ENCODE peak calls at places on chromosomes 3 and 15, in four cellular contexts. F is psoas muscle, P is tibial nerve, S is IMR-90. M is an unnamed sample.

GRCh38 chr3:188319569-188319968 is 165.6 kb downstream of the LPP start:
- DNase-seq in F (no peak), P (no peak), S (peak; percentile 65), M (no peak)

GRCh38 chr15:67824900-67825879 is at the start of gene SKOR1:
- DNase-seq in F (peak; percentile 46), P (no peak), S (peak; percentile 37), M (no peak)

GRCh38 chr15:93088200-93088980 is 621 bp downstream of the RGMA start:
- DNase-seq in F (peak; percentile 83), P (no peak), S (no peak), M (no peak)

GRCh38 chr3:125644036-125645025 is 49.0 kb upstream of the OSBPL11 start:
- DNase-seq in F (peak; percentile 81), P (peak; percentile 23), S (peak; percentile 8), M (no peak)

GRCh38 chr3:182568756-182569155 is 224.5 kb upstream of the ATP11B start:
- DNase-seq in F (no peak), P (no peak), S (no peak), M (no peak)

GRCh38 chr3:149954812-149955211 is 15.9 kb downstream of the PFN2 start:
- DNase-seq in F (no peak), P (no peak), S (no peak), M (no peak)

GRCh38 chr3:67723863-67724262 is 69.5 kb upstream of the SUCLG2 start:
- DNase-seq in F (no peak), P (no peak), S (no peak), M (no peak)

GRCh38 chr15:82036461-82036860 is 9.4 kb downstream of the MEX3B start:
- DNase-seq in F (no peak), P (no peak), S (no peak), M (no peak)

GRCh38 chr3:356947-357346 is 160.4 kb downstream of the CHL1 start:
- DNase-seq in F (peak; percentile 62), P (no peak), S (no peak), M (no peak)

GRCh38 chr15:52095597-52096262 is 16.8 kb downstream of the BCL2L10 start:
- DNase-seq in F (no peak), P (no peak), S (peak; percentile 93), M (no peak)

GRCh38 chr3:100913870-100914654 is 79.2 kb downstream of the ABI3BP start:
- DNase-seq in F (no peak), P (no peak), S (peak; percentile 4), M (no peak)

GRCh38 chr3:44077267-44077666 is 164.4 kb upstream of the TOPAZ1 start:
- DNase-seq in F (no peak), P (no peak), S (no peak), M (no peak)

GRCh38 chr3:15065550-15066007 is 464 bp upstream of the MRPS25 start:
- DNase-seq in F (no peak), P (no peak), S (no peak), M (no peak)

GRCh38 chr3:15063656-15064286 is 1.3 kb downstream of the MRPS25 start:
- DNase-seq in F (no peak), P (no peak), S (no peak), M (no peak)

GRCh38 chr3:15064835-15065549 is at the start of gene MRPS25:
- DNase-seq in F (peak; percentile 96), P (peak; percentile 74), S (peak; percentile 92), M (peak; percentile 58)

GRCh38 chr3:15064299-15064834 is 748 bp downstream of the MRPS25 start:
- DNase-seq in F (peak; percentile 65), P (no peak), S (peak; percentile 25), M (no peak)

GRCh38 chr3:15063238-15063637 is 1.9 kb downstream of the MRPS25 start:
- DNase-seq in F (no peak), P (no peak), S (no peak), M (no peak)
- H3K4me3 ChIP-seq in F (peak overlapping the region; percentile 93), P (no peak overlapping the region), S (no peak overlapping the region), M (peak overlapping the region; percentile 77)

GRCh38 chr3:108088146-108088545 is 2.7 kb downstream of the CD47 start:
- DNase-seq in F (no peak), P (no peak), S (no peak), M (no peak)

GRCh38 chr3:108088697-108089096 is 2.1 kb downstream of the CD47 start:
- DNase-seq in F (no peak), P (no peak), S (peak; percentile 16), M (no peak)

GRCh38 chr3:108090701-108091497 is at the start of gene CD47:
- DNase-seq in F (peak; percentile 97), P (peak; percentile 87), S (peak; percentile 87), M (peak; percentile 69)

GRCh38 chr3:108090066-108090700 is 648 bp downstream of the CD47 start:
- DNase-seq in F (no peak), P (peak; percentile 19), S (peak; percentile 43), M (no peak)

GRCh38 chr3:108089544-108089943 is 1.3 kb downstream of the CD47 start:
- DNase-seq in F (no peak), P (no peak), S (no peak), M (no peak)
- H3K27ac ChIP-seq in F (peak overlapping the region; percentile 82), P (peak overlapping the region; percentile 87), S (peak overlapping the region; percentile 95), M (peak overlapping the region; percentile 95)

DNA sequence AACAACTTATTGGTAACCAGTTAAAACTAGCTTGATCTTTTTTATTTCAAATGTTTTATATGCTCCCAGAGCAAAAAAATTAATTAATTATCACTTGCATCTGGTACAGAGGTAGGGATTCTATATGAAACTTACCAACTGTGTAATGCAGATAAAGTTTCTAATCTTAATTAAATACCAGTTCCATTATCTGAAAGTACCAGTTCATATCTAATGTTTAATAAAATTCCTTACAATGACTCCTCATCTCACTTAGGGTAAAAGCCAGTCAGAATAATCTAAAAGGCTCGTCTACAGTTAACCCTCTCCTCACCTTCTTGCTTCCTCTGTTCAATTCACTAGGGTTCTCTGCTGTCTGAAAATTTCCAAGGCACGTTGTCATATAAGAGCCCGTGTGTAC is 384.8 kb downstream of the RBMS3 start:
- DNase-seq in F (no peak), P (no peak), S (no peak), M (no peak)
- H3K4me3 ChIP-seq in F (no peak overlapping the region), P (no peak overlapping the region), S (no peak overlapping the region), M (no peak overlapping the region)

DNA sequence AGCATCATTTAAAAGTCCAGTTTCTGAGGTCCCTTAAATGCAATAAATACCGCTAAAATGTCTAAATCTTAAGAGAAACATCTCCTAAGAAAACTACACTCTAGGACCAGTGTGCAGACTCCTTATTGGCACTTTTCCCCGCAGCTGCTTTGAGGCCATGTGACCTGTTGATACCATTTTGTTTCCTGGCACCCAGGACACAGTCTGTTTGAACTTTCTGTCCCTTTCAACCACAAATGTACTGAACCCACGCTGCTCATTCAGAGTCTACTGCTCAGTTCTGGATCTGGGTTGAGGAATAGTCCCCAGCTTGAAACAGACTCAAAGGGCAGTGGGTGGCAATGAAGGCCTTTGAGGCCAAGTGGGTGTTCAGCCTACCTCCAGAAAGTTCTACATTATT is 17.1 kb downstream of the LDHAL6B start:
- DNase-seq in F (no peak), P (no peak), S (no peak), M (no peak)
- H3K27ac ChIP-seq in F (no peak overlapping the region), P (no peak overlapping the region), S (no peak overlapping the region), M (no peak overlapping the region)

DNA sequence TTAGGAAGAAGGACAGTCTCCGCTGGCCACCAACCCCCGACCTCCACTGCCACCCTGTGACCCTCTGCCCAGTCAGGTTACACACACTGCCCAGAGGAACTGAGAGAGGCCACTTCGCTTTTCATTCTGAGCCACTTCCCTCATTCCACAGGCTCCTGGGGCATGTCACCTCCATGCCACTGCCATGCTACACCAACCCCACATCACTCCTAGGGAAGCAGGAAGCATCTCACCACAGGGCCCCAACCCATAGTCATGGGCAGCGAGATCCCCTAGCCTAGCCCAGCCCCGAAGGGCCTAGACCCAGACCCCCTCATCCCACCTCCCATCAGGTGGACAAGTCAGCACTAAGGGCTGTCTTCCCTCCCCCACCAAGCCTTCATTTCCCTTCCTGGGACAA is 1.4 kb downstream of the PLCB2 start:
- DNase-seq in F (no peak), P (no peak), S (no peak), M (no peak)
- H3K4me3 ChIP-seq in F (peak overlapping the region; percentile 43), P (peak overlapping the region; percentile 44), S (no peak overlapping the region), M (peak overlapping the region; percentile 21)

DNA sequence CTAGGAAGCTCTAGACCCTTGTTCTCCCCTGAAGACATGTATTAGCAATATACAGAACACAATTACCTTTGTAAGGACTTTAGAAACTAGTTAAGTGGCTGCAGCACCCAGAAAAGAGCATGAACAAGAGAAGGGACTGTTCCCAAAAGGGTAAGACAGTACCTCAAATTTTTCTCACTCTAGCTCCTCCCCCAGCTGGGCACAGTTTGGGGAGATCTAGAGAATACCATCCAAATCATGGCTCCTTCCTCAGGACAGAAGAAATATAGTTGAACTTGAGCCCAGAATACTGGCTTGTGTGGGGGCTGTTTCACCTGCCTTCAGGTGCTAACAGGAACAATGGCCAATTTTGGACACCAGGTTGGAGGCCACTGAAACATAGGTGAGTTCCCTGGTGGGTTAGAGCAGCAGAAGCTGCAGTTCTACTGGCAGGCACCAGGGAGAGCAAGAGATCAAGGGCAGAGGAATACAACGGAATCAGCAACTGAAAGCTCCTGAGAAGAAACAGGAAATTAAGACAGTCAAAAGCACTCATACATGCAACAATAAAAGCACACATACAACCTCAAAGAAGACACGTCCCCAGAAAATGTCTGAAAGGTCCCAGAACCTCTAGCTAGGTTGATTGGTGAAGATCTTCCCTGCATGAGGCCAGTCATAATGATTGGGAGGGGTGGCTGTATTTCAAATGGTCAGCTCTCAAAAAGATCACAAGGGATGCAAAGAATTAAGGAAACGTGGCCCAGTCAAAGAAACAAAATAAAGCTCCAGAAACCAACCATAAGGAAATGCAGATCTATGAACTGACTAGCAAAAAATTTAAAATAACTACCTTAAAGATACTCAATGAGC is 104.9 kb upstream of the ASB14 start:
- DNase-seq in F (no peak), P (no peak), S (peak; percentile 42), M (no peak)
- H3K27ac ChIP-seq in F (no peak overlapping the region), P (no peak overlapping the region), S (no peak overlapping the region), M (no peak overlapping the region)

GRCh38 chr15:78322243-78322642 is 17.9 kb upstream of the CRABP1 start:
- DNase-seq in F (peak; percentile 49), P (no peak), S (peak; percentile 44), M (no peak)
- H3K4me3 ChIP-seq in F (no peak overlapping the region), P (no peak overlapping the region), S (no peak overlapping the region), M (no peak overlapping the region)

GRCh38 chr3:10378246-10378645 is 57.3 kb upstream of the SEC13 start:
- DNase-seq in F (no peak), P (no peak), S (no peak), M (no peak)

GRCh38 chr3:10380906-10381795 is 60.2 kb upstream of the SEC13 start:
- DNase-seq in F (no peak), P (no peak), S (no peak), M (no peak)

GRCh38 chr3:10379161-10379560 is 58.2 kb upstream of the SEC13 start:
- DNase-seq in F (no peak), P (no peak), S (no peak), M (no peak)

GRCh38 chr3:10378742-10379141 is 57.8 kb upstream of the SEC13 start:
- DNase-seq in F (no peak), P (no peak), S (no peak), M (no peak)

DNA sequence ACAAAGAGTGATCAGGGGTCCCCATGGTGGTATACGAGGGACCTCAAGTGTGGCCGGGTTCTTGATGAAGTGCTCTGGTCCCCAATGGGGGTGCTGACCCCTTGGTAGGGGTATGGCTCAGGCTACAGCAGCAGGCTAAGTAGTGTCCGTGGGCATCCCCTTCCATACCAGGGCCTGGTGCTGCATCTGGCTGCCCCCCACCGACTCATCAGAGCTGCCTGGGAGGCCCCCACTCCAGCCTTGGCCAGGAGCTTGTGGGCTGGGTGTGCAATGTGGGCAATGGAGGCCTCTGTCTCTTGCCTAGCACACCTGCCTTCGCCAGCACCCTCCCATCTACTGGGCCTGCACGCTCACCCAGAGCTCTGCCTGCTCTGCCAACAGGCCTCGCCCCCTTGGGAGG is 59.0 kb upstream of the SEC13 start:
- DNase-seq in F (no peak), P (no peak), S (no peak), M (no peak)
- H3K27ac ChIP-seq in F (no peak overlapping the region), P (no peak overlapping the region), S (no peak overlapping the region), M (no peak overlapping the region)